ENCODE peak calls at places on chromosomes 12 and 14, in eight cellular contexts. L is heart left ventricle; Y is A673; J is stomach; C is GM23248; D is CD8-positive, alpha-beta memory T cell; O is Peyer's patch; K is sigmoid colon. B is an unnamed sample.
A peak's percentile ranks its signal among the peaks of the same experiment; 100 is the strongest.

GRCh38 chr12:65123435-65124063 is 2.4 kb upstream of the WIF1 start:
- DNase-seq in L (no peak), Y (peak; percentile 59), J (no peak), C (peak; percentile 71), D (no peak), O (no peak), K (no peak), B (no peak)

GRCh38 chr12:72006766-72007165 is 68.1 kb downstream of the TPH2 start:
- DNase-seq in L (no peak), Y (peak; percentile 55), J (no peak), C (no peak), D (no peak), O (no peak), K (no peak), B (no peak)

GRCh38 chr12:12683725-12684124 is 12.3 kb downstream of the GPR19 start:
- DNase-seq in L (no peak), Y (no peak), J (no peak), C (no peak), D (no peak), O (no peak), K (no peak), B (no peak)

GRCh38 chr14:104636131-104636530 is 31.6 kb upstream of the TMEM179 start:
- DNase-seq in L (no peak), Y (no peak), J (no peak), C (no peak), D (no peak), O (no peak), K (peak; percentile 25), B (no peak)

GRCh38 chr14:24852312-24853060 is 197.5 kb downstream of the STXBP6 start:
- DNase-seq in L (no peak), Y (peak; percentile 26), J (no peak), C (no peak), D (no peak), O (no peak), K (no peak), B (no peak)

GRCh38 chr12:123938679-123939480 is 33.8 kb downstream of the CCDC92 start:
- DNase-seq in L (no peak), Y (no peak), J (no peak), C (peak; percentile 13), D (no peak), O (no peak), K (no peak), B (no peak)

GRCh38 chr14:51564986-51565604 is 86.6 kb upstream of the FRMD6 start:
- DNase-seq in L (no peak), Y (no peak), J (no peak), C (peak; percentile 33), D (no peak), O (no peak), K (no peak), B (no peak)

GRCh38 chr14:96564389-96564788 is 62.2 kb downstream of the PAPOLA start:
- DNase-seq in L (no peak), Y (peak; percentile 48), J (no peak), C (peak; percentile 13), D (no peak), O (no peak), K (no peak), B (no peak)

GRCh38 chr14:101072531-101072930 is 169.0 kb upstream of the RTL1 start:
- DNase-seq in L (no peak), Y (no peak), J (peak; percentile 21), C (no peak), D (no peak), O (peak; percentile 37), K (no peak), B (no peak)

GRCh38 chr12:96371787-96372699 is 28.2 kb downstream of the CDK17 start:
- DNase-seq in L (no peak), Y (peak; percentile 35), J (no peak), C (peak; percentile 29), D (no peak), O (no peak), K (no peak), B (no peak)

GRCh38 chr14:21106506-21107359 is 5.9 kb downstream of the TMEM253 start:
- DNase-seq in L (peak; percentile 83), Y (peak; percentile 87), J (peak; percentile 87), C (peak; percentile 85), D (peak; percentile 81), O (peak; percentile 85), K (peak; percentile 89), B (peak; percentile 83)

GRCh38 chr14:50362791-50363733 is 33.6 kb downstream of the CDKL1 start:
- DNase-seq in L (no peak), Y (no peak), J (no peak), C (peak; percentile 44), D (peak; percentile 55), O (no peak), K (no peak), B (no peak)

GRCh38 chr14:94451091-94451751 is 1.4 kb downstream of the SERPINA11 start:
- DNase-seq in L (no peak), Y (peak; percentile 7), J (no peak), C (no peak), D (no peak), O (no peak), K (no peak), B (no peak)

GRCh38 chr12:122072031-122072970 is 6.3 kb upstream of the MLXIP start:
- DNase-seq in L (peak; percentile 81), Y (peak; percentile 39), J (peak; percentile 38), C (peak; percentile 93), D (no peak), O (no peak), K (peak; percentile 94), B (peak; percentile 14)

GRCh38 chr12:122238861-122239260 is 13.0 kb upstream of the DIABLO start:
- DNase-seq in L (no peak), Y (no peak), J (no peak), C (no peak), D (no peak), O (no peak), K (no peak), B (no peak)

GRCh38 chr12:121525411-121525810 is 55.4 kb downstream of the KDM2B start:
- DNase-seq in L (no peak), Y (no peak), J (no peak), C (no peak), D (no peak), O (no peak), K (no peak), B (no peak)

GRCh38 chr14:96459851-96460250 is 42.3 kb upstream of the PAPOLA start:
- DNase-seq in L (no peak), Y (no peak), J (no peak), C (no peak), D (no peak), O (no peak), K (no peak), B (no peak)

GRCh38 chr14:81341405-81342180 is 58.5 kb downstream of the STON2 start:
- DNase-seq in L (no peak), Y (no peak), J (no peak), C (no peak), D (no peak), O (no peak), K (no peak), B (no peak)

GRCh38 chr14:92470215-92470614 is 43.4 kb upstream of the RIN3 start:
- DNase-seq in L (no peak), Y (no peak), J (no peak), C (peak; percentile 85), D (no peak), O (no peak), K (no peak), B (no peak)

DNA sequence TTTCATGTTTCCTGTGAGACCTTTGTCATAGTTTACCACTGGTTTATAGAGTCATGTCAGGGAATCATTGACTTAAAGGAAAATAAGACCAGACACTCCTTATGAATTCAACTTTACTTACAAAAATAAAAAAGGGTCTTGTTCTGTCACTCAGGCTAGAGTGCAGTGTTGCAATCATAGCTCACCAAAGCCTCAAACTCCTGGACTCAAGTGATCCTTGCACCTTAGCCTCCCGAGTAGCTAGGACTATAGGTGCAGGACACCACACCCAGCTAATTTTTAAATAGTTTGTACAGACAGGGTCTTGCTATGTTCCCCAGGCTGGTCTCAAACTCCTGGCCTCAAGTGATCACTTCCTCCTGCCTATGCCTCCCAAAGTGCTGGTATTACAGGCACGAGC is 19.0 kb downstream of the SLC41A2 start:
- DNase-seq in L (no peak), Y (no peak), J (no peak), C (no peak), D (no peak), O (no peak), K (no peak), B (no peak)
- H3K27ac ChIP-seq in L (no peak overlapping the region), Y (no peak overlapping the region), J (no peak overlapping the region), C (no peak overlapping the region), D (no peak overlapping the region), O (no peak overlapping the region), K (no peak overlapping the region), B (no peak overlapping the region)

DNA sequence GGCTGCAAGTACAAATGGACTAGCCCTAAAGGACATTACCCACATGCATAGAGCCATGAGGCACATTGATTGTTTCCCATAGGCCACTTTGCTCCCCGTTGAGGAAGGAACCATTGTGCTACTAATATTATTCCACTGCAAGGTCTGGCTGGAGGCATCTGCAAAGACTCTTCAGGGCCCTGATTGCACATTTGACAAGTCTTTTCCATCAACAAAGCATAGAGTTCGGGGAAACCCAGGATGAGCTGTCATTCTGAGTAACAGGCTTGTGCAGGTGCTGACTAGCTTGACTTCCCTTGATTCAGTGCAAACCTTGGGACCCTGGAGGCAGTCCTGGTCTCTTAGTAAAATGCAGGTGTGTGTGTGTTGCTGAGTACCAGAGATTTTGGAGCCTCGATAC is 73.8 kb downstream of the SUSD6 start:
- DNase-seq in L (no peak), Y (no peak), J (no peak), C (peak; percentile 43), D (no peak), O (no peak), K (no peak), B (no peak)
- H3K4me1 ChIP-seq in L (peaks cover 38% of the 10 kb centered on the region), Y (no peaks in the 10 kb centered on the region), J (peaks cover 94% of the 10 kb centered on the region), C (peaks cover 20% of the 10 kb centered on the region), D (peaks cover 57% of the 10 kb centered on the region), O (peaks cover 20% of the 10 kb centered on the region), K (peaks cover 71% of the 10 kb centered on the region), B (peaks cover 83% of the 10 kb centered on the region)

GRCh38 chr12:127594351-127594970 is 672.5 kb upstream of the TMEM132C start:
- DNase-seq in L (no peak), Y (no peak), J (no peak), C (no peak), D (no peak), O (no peak), K (no peak), B (no peak)
- H3K27ac ChIP-seq in L (no peak overlapping the region), Y (no peak overlapping the region), J (no peak overlapping the region), C (no peak overlapping the region), D (no peak overlapping the region), O (no peak overlapping the region), K (no peak overlapping the region), B (no peak overlapping the region)

GRCh38 chr14:32087173-32087861 is 10.2 kb downstream of the ARHGAP5 start:
- DNase-seq in L (no peak), Y (peak; percentile 94), J (no peak), C (peak; percentile 50), D (no peak), O (no peak), K (no peak), B (no peak)
- H3K4me1 ChIP-seq in L (peaks cover 2% of the 10 kb centered on the region), Y (peaks cover 32% of the 10 kb centered on the region), J (peaks cover 65% of the 10 kb centered on the region), C (peaks cover 22% of the 10 kb centered on the region), D (no peaks in the 10 kb centered on the region), O (no peaks in the 10 kb centered on the region), K (peaks cover 50% of the 10 kb centered on the region), B (peaks cover 4% of the 10 kb centered on the region)